ENCODE peak calls at places on chromosomes 5 and 9, in six cellular contexts. One of them, this sample, is unnamed.

GRCh38 chr5:163453705-163454104 is 6.2 kb downstream of the NUDCD2 start:
- DNase-seq in mesendoderm: no peak
- DNase-seq in epithelial cell of esophagus: no peak
- DNase-seq in stimulated activated CD8-positive, alpha-beta memory T cell treated with anti-CD3 and anti-CD28 coated beads, Interleukin-15, amount 100 ng/mL, for 4 hours: no peak
- DNase-seq in HEK293T: no peak
- DNase-seq in mammary epithelial cell: no peak
- DNase-seq in this sample: no peak

GRCh38 chr5:153480401-153480800 is 10.1 kb upstream of the GRIA1 start:
- DNase-seq in HEK293T: no peak
- DNase-seq in mammary epithelial cell: peak
- DNase-seq in stimulated activated CD8-positive, alpha-beta memory T cell treated with anti-CD3 and anti-CD28 coated beads, Interleukin-15, amount 100 ng/mL, for 4 hours: no peak
- DNase-seq in epithelial cell of esophagus: peak
- DNase-seq in mesendoderm: no peak
- DNase-seq in this sample: peak

GRCh38 chr9:95336281-95336680 is 18.8 kb upstream of the FANCC start:
- DNase-seq in mammary epithelial cell: no peak
- DNase-seq in epithelial cell of esophagus: no peak
- DNase-seq in HEK293T: no peak
- DNase-seq in mesendoderm: peak
- DNase-seq in stimulated activated CD8-positive, alpha-beta memory T cell treated with anti-CD3 and anti-CD28 coated beads, Interleukin-15, amount 100 ng/mL, for 4 hours: no peak
- DNase-seq in this sample: no peak

GRCh38 chr5:170479484-170479883 is 24.3 kb upstream of the KCNIP1 start:
- DNase-seq in epithelial cell of esophagus: no peak
- DNase-seq in stimulated activated CD8-positive, alpha-beta memory T cell treated with anti-CD3 and anti-CD28 coated beads, Interleukin-15, amount 100 ng/mL, for 4 hours: no peak
- DNase-seq in HEK293T: no peak
- DNase-seq in mesendoderm: peak
- DNase-seq in mammary epithelial cell: no peak
- DNase-seq in this sample: peak

GRCh38 chr9:91273853-91274552 is 87.7 kb downstream of the AUH start:
- DNase-seq in HEK293T: no peak
- DNase-seq in epithelial cell of esophagus: peak
- DNase-seq in mammary epithelial cell: peak
- DNase-seq in stimulated activated CD8-positive, alpha-beta memory T cell treated with anti-CD3 and anti-CD28 coated beads, Interleukin-15, amount 100 ng/mL, for 4 hours: no peak
- DNase-seq in mesendoderm: peak
- DNase-seq in this sample: peak

GRCh38 chr5:87909382-87909781 is 359.3 kb downstream of the TMEM161B start:
- DNase-seq in mesendoderm: peak
- DNase-seq in mammary epithelial cell: no peak
- DNase-seq in HEK293T: no peak
- DNase-seq in epithelial cell of esophagus: no peak
- DNase-seq in stimulated activated CD8-positive, alpha-beta memory T cell treated with anti-CD3 and anti-CD28 coated beads, Interleukin-15, amount 100 ng/mL, for 4 hours: no peak
- DNase-seq in this sample: no peak

GRCh38 chr5:90056911-90057705 is 352.4 kb downstream of the CETN3 start:
- DNase-seq in mesendoderm: peak
- DNase-seq in mammary epithelial cell: no peak
- DNase-seq in stimulated activated CD8-positive, alpha-beta memory T cell treated with anti-CD3 and anti-CD28 coated beads, Interleukin-15, amount 100 ng/mL, for 4 hours: no peak
- DNase-seq in epithelial cell of esophagus: no peak
- DNase-seq in HEK293T: no peak
- DNase-seq in this sample: no peak

GRCh38 chr9:101705135-101705661 is 33.2 kb downstream of the GRIN3A start:
- DNase-seq in mesendoderm: peak
- DNase-seq in mammary epithelial cell: peak
- DNase-seq in epithelial cell of esophagus: peak
- DNase-seq in HEK293T: peak
- DNase-seq in stimulated activated CD8-positive, alpha-beta memory T cell treated with anti-CD3 and anti-CD28 coated beads, Interleukin-15, amount 100 ng/mL, for 4 hours: no peak
- DNase-seq in this sample: peak

GRCh38 chr5:149500922-149501582 is 50.2 kb downstream of the CSNK1A1 start:
- DNase-seq in stimulated activated CD8-positive, alpha-beta memory T cell treated with anti-CD3 and anti-CD28 coated beads, Interleukin-15, amount 100 ng/mL, for 4 hours: no peak
- DNase-seq in mammary epithelial cell: no peak
- DNase-seq in epithelial cell of esophagus: no peak
- DNase-seq in mesendoderm: peak
- DNase-seq in HEK293T: no peak
- DNase-seq in this sample: no peak

GRCh38 chr5:3996871-3997410 is 401.3 kb downstream of the IRX1 start:
- DNase-seq in HEK293T: no peak
- DNase-seq in mammary epithelial cell: no peak
- DNase-seq in epithelial cell of esophagus: no peak
- DNase-seq in stimulated activated CD8-positive, alpha-beta memory T cell treated with anti-CD3 and anti-CD28 coated beads, Interleukin-15, amount 100 ng/mL, for 4 hours: no peak
- DNase-seq in mesendoderm: no peak
- DNase-seq in this sample: no peak

GRCh38 chr9:23552876-23553275 is 273.2 kb downstream of the ELAVL2 start:
- DNase-seq in mesendoderm: no peak
- DNase-seq in stimulated activated CD8-positive, alpha-beta memory T cell treated with anti-CD3 and anti-CD28 coated beads, Interleukin-15, amount 100 ng/mL, for 4 hours: no peak
- DNase-seq in HEK293T: no peak
- DNase-seq in epithelial cell of esophagus: no peak
- DNase-seq in mammary epithelial cell: no peak
- DNase-seq in this sample: no peak

GRCh38 chr9:71703172-71703872 is 65.0 kb downstream of the CEMIP2 start:
- DNase-seq in mammary epithelial cell: peak
- DNase-seq in mesendoderm: no peak
- DNase-seq in stimulated activated CD8-positive, alpha-beta memory T cell treated with anti-CD3 and anti-CD28 coated beads, Interleukin-15, amount 100 ng/mL, for 4 hours: no peak
- DNase-seq in HEK293T: no peak
- DNase-seq in epithelial cell of esophagus: peak
- DNase-seq in this sample: no peak

GRCh38 chr5:34035732-34036131 is 7.3 kb downstream of the C1QTNF3 start:
- DNase-seq in mammary epithelial cell: no peak
- DNase-seq in HEK293T: no peak
- DNase-seq in epithelial cell of esophagus: no peak
- DNase-seq in stimulated activated CD8-positive, alpha-beta memory T cell treated with anti-CD3 and anti-CD28 coated beads, Interleukin-15, amount 100 ng/mL, for 4 hours: no peak
- DNase-seq in mesendoderm: no peak
- DNase-seq in this sample: no peak